ENCODE peak calls at places on chromosomes 13 and 19, in seven cellular contexts. P is spleen; L is CD4-positive, alpha-beta T cell; T is pancreas; R is ovary; Y is mesendoderm; Z is body of pancreas. V is an unnamed sample.

GRCh38 chr19:17830567-17831418 is 9.5 kb upstream of the INSL3 start:
- DNase-seq in Y (peak; percentile 94), R (peak; percentile 97), T (peak; percentile 89), P (no peak), Z (peak; percentile 73), L (no peak), V (peak; percentile 87)

GRCh38 chr19:5749505-5749904 is 29.1 kb downstream of the CATSPERD start:
- DNase-seq in Y (no peak), T (no peak), P (no peak), Z (no peak), R (no peak), L (no peak), V (no peak)

GRCh38 chr13:90872491-90873025 is 474.9 kb upstream of the MIR17HG start:
- DNase-seq in R (no peak), Z (no peak), P (no peak), L (no peak), Y (peak; percentile 56), T (no peak), V (no peak)

GRCh38 chr19:906480-906879 is 6.5 kb downstream of the R3HDM4 start:
- DNase-seq in T (no peak), L (no peak), R (no peak), Z (no peak), P (no peak), Y (no peak), V (no peak)

GRCh38 chr13:33015791-33016323 is 366 bp upstream of the KL start:
- DNase-seq in P (peak; percentile 77), L (no peak), T (peak; percentile 65), R (peak; percentile 28), Y (no peak), Z (no peak), V (peak; percentile 67)

GRCh38 chr13:33230178-33230881 is 55.2 kb downstream of the STARD13 start:
- DNase-seq in T (no peak), L (no peak), P (no peak), R (no peak), Y (no peak), Z (no peak), V (no peak)

GRCh38 chr13:110914293-110915056 is 394 bp downstream of the ANKRD10 start:
- DNase-seq in Z (peak; percentile 73), T (peak; percentile 87), R (peak; percentile 87), P (peak; percentile 96), L (peak; percentile 66), Y (peak; percentile 77), V (peak; percentile 61)

GRCh38 chr13:39144391-39144790 is 106.1 kb downstream of the NHLRC3 start:
- DNase-seq in Y (no peak), Z (no peak), T (no peak), P (no peak), L (no peak), R (no peak), V (no peak)

GRCh38 chr13:51233117-51233826 is 11.1 kb downstream of the FAM124A start:
- DNase-seq in Z (no peak), P (no peak), T (no peak), L (no peak), Y (no peak), R (no peak), V (no peak)

GRCh38 chr19:49256691-49257090 is 68.3 kb downstream of the SLC6A16 start:
- DNase-seq in Y (no peak), L (no peak), P (no peak), R (no peak), T (no peak), Z (no peak), V (no peak)

GRCh38 chr13:28566891-28567290 is 72.0 kb upstream of the FLT1 start:
- DNase-seq in P (no peak), R (no peak), Y (no peak), T (no peak), L (no peak), Z (no peak), V (no peak)

GRCh38 chr19:49875801-49876421 is 1.2 kb downstream of the AKT1S1 start:
- DNase-seq in Y (peak; percentile 67), P (peak; percentile 94), T (peak; percentile 79), Z (no peak), L (peak; percentile 54), R (peak; percentile 87), V (no peak)

GRCh38 chr13:67353891-67354459 is 123.8 kb upstream of the PCDH9 start:
- DNase-seq in R (no peak), T (no peak), Y (no peak), P (no peak), Z (no peak), L (no peak), V (no peak)

GRCh38 chr13:92317066-92317465 is 909.5 kb upstream of the GPC6 start:
- DNase-seq in Z (no peak), R (no peak), P (no peak), Y (peak; percentile 74), T (no peak), L (no peak), V (no peak)

GRCh38 chr13:39684531-39685137 is 29.2 kb downstream of the COG6 start:
- DNase-seq in Y (peak; percentile 35), T (no peak), P (no peak), R (no peak), L (no peak), Z (no peak), V (peak; percentile 23)

GRCh38 chr19:10744222-10744847 is 26.5 kb downstream of the DNM2 start:
- DNase-seq in Z (no peak), L (no peak), P (no peak), R (no peak), Y (no peak), T (no peak), V (peak; percentile 42)

GRCh38 chr19:11387154-11388034 is 3.3 kb upstream of the EPOR start:
- DNase-seq in L (no peak), Z (no peak), P (no peak), R (no peak), Y (no peak), T (no peak), V (no peak)

GRCh38 chr19:49469828-49470614 is 4.0 kb upstream of the FLT3LG start:
- DNase-seq in Z (no peak), T (no peak), P (peak; percentile 94), R (no peak), L (peak; percentile 69), Y (no peak), V (no peak)

GRCh38 chr19:23980805-23981204 is 66.1 kb downstream of the ZNF726 start:
- DNase-seq in L (no peak), Y (no peak), T (no peak), Z (no peak), P (no peak), R (no peak), V (no peak)

GRCh38 chr13:92781965-92782364 is 444.6 kb upstream of the GPC6 start:
- DNase-seq in L (no peak), P (no peak), T (no peak), R (no peak), Y (no peak), Z (no peak), V (no peak)

GRCh38 chr19:7811989-7812388 is 18.0 kb upstream of the EVI5L start:
- DNase-seq in P (no peak), Z (no peak), L (no peak), Y (no peak), R (no peak), T (no peak), V (no peak)

GRCh38 chr19:7806234-7806633 is 23.8 kb upstream of the EVI5L start:
- DNase-seq in L (no peak), Y (no peak), R (no peak), T (no peak), P (no peak), Z (no peak), V (no peak)

GRCh38 chr19:7801020-7801570 is 28.9 kb upstream of the EVI5L start:
- DNase-seq in Z (no peak), T (no peak), P (peak; percentile 12), R (no peak), L (no peak), Y (no peak), V (no peak)

GRCh38 chr19:7808108-7808507 is 21.9 kb upstream of the EVI5L start:
- DNase-seq in Z (no peak), T (no peak), R (no peak), Y (peak; percentile 37), P (no peak), L (no peak), V (no peak)

DNA sequence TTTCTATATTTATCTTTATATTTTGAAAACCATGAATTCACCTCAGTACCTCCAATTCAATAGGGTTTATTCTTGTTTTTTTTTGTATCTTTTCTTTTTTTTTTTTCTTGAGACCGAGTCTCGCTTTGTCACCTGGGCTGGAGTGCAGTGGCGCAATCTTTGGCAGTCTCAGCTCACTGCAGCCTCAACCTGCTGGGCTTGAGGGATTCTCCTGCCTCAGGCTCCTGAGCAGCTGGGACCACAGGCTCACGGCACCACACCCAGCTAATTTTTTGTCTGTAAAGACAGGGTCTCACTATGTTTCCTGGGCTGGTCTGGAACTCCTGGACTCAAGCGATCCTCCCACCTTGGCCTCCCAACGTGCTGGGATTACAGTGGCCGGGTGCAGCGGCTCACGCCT is 23.1 kb upstream of the EVI5L start:
- DNase-seq in P (peak; percentile 36), Y (no peak), Z (no peak), T (peak; percentile 18), L (no peak), R (no peak), V (no peak)
- H3K27me3 ChIP-seq in P (peaks cover 12% of the 10 kb centered on the region), Y (no peaks in the 10 kb centered on the region), Z (no peaks in the 10 kb centered on the region), T (no peaks in the 10 kb centered on the region), L (peaks cover 7% of the 10 kb centered on the region), R (no peaks in the 10 kb centered on the region), V (no peaks in the 10 kb centered on the region)

DNA sequence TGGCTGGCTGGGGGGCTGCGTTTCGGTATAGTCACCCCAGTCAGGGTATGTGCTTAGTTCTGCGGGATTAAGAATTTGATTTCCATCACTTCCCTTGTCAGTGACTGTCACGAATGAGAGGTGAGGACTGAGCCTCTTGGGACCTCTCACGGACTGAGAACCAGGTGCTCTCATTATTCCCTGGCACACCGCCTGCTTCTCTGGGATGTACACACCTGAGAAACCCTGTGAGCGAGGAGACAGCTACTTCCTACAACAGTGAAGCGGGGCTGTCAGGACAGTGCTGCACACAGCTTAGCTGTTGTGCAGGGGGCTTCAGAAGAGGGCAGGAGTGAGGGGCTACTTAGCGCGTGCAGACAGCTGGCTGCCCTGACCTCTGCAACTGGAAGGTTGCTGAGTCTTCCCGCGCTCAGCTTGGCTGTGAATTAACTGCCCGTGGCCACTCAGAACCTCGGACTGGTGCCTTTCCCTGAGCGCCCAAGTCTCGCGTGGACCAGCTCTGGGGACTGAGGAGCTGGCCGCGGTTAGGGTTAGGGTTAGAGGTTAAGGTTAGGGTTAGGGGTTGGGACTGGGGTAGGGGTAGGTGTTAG is 65.3 kb upstream of the MCF2L start:
- DNase-seq in T (no peak), Z (no peak), L (no peak), R (no peak), P (no peak), Y (no peak), V (no peak)
- H3K27ac ChIP-seq in T (peak overlapping the region; percentile 59), Z (peak overlapping the region; percentile 81), L (no peak overlapping the region), R (no peak overlapping the region), P (no peak overlapping the region), Y (no peak overlapping the region), V (no peak overlapping the region)

GRCh38 chr13:112637017-112637801 is 49.3 kb upstream of the TUBGCP3 start:
- DNase-seq in T (no peak), R (no peak), L (no peak), P (peak; percentile 61), Y (peak; percentile 50), Z (no peak), V (peak; percentile 12)
- H3K27me3 ChIP-seq in T (no peaks in the 10 kb centered on the region), R (no peaks in the 10 kb centered on the region), L (peaks cover 3% of the 10 kb centered on the region), P (peaks cover 44% of the 10 kb centered on the region), Y (no peaks in the 10 kb centered on the region), Z (no peaks in the 10 kb centered on the region), V (no peaks in the 10 kb centered on the region)

DNA sequence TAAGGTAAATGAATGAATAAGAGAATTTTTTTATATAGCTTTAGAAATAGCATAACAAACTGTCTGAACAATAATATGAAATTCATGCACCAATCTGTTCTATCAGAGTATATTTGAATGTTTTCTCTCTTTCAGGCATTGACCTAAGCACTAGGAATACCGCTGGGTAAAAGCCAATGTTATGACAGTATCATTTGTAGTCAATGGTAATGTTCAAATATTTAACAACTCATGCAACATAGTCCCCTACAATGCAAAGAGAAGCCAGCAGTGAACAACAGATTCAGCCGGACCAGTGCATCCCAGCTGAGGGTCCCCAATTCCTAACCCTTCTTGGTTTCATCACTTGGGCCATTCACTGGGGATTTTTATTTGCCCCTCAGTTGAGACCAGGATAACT is 52.6 kb upstream of the MYCBP2 start:
- DNase-seq in P (no peak), Y (no peak), T (no peak), Z (no peak), L (no peak), R (no peak), V (no peak)
- H3K27ac ChIP-seq in P (no peak overlapping the region), Y (no peak overlapping the region), T (no peak overlapping the region), Z (no peak overlapping the region), L (no peak overlapping the region), R (no peak overlapping the region), V (no peak overlapping the region)